ENCODE peak calls at places on chromosomes 3 and 15, in four cellular contexts. One of them, this sample, is unnamed.

GRCh38 chr3:14441240-14441919 is 39.0 kb downstream of the SLC6A6 start:
- DNase-seq in heart right ventricle: peak
- DNase-seq in GM12864: no peak
- DNase-seq in fibroblast of pulmonary artery: no peak
- DNase-seq in this sample: no peak

GRCh38 chr15:64213646-64214045 is 50.8 kb upstream of the PPIB start:
- DNase-seq in GM12864: no peak
- DNase-seq in fibroblast of pulmonary artery: no peak
- DNase-seq in heart right ventricle: no peak
- DNase-seq in this sample: no peak

GRCh38 chr3:127547761-127548605 is 42.5 kb downstream of the TPRA1 start:
- DNase-seq in fibroblast of pulmonary artery: peak
- DNase-seq in heart right ventricle: peak
- DNase-seq in GM12864: no peak
- DNase-seq in this sample: peak

GRCh38 chr3:142273501-142273900 is 48.1 kb upstream of the GK5 start:
- DNase-seq in GM12864: no peak
- DNase-seq in fibroblast of pulmonary artery: no peak
- DNase-seq in heart right ventricle: no peak
- DNase-seq in this sample: no peak

GRCh38 chr3:21484323-21485154 is 266.5 kb downstream of the ZNF385D start:
- DNase-seq in heart right ventricle: peak
- DNase-seq in fibroblast of pulmonary artery: peak
- DNase-seq in GM12864: peak
- DNase-seq in this sample: peak

GRCh38 chr3:179069762-179070390 is 1.7 kb downstream of the ZMAT3 start:
- DNase-seq in GM12864: no peak
- DNase-seq in heart right ventricle: no peak
- DNase-seq in fibroblast of pulmonary artery: peak
- DNase-seq in this sample: peak

GRCh38 chr15:78194568-78194925 is 39.8 kb downstream of the ACSBG1 start:
- DNase-seq in GM12864: no peak
- DNase-seq in heart right ventricle: no peak
- DNase-seq in fibroblast of pulmonary artery: no peak
- DNase-seq in this sample: no peak

GRCh38 chr3:16898595-16899395 is 14.0 kb downstream of the PLCL2 start:
- DNase-seq in fibroblast of pulmonary artery: no peak
- DNase-seq in GM12864: no peak
- DNase-seq in heart right ventricle: no peak
- DNase-seq in this sample: no peak

GRCh38 chr3:114775395-114775794 is 371.7 kb downstream of the ZBTB20 start:
- DNase-seq in fibroblast of pulmonary artery: peak
- DNase-seq in heart right ventricle: no peak
- DNase-seq in GM12864: no peak
- DNase-seq in this sample: no peak

GRCh38 chr3:122577409-122578028 is at the start of gene PARP15:
- DNase-seq in heart right ventricle: peak
- DNase-seq in GM12864: no peak
- DNase-seq in fibroblast of pulmonary artery: no peak
- DNase-seq in this sample: no peak

GRCh38 chr3:128496602-128497304 is 3.8 kb upstream of the GATA2 start:
- DNase-seq in GM12864: no peak
- DNase-seq in fibroblast of pulmonary artery: no peak
- DNase-seq in heart right ventricle: no peak
- DNase-seq in this sample: no peak

GRCh38 chr15:61794881-61795280 is 265.4 kb downstream of the VPS13C start:
- DNase-seq in heart right ventricle: no peak
- DNase-seq in GM12864: no peak
- DNase-seq in fibroblast of pulmonary artery: no peak
- DNase-seq in this sample: no peak

GRCh38 chr15:22262613-22263020 is 182.3 kb downstream of the OR4M2 start:
- DNase-seq in GM12864: no peak
- DNase-seq in heart right ventricle: no peak
- DNase-seq in fibroblast of pulmonary artery: no peak
- DNase-seq in this sample: no peak

GRCh38 chr15:43105077-43105769 is 615 bp downstream of the UBR1 start:
- DNase-seq in fibroblast of pulmonary artery: peak
- DNase-seq in heart right ventricle: peak
- DNase-seq in GM12864: no peak
- DNase-seq in this sample: peak

GRCh38 chr3:128585189-128585588 is 65.4 kb downstream of the RPN1 start:
- DNase-seq in heart right ventricle: no peak
- DNase-seq in fibroblast of pulmonary artery: no peak
- DNase-seq in GM12864: no peak
- DNase-seq in this sample: no peak

GRCh38 chr15:84762840-84763572 is 14.6 kb downstream of the ZNF592 start:
- DNase-seq in GM12864: no peak
- DNase-seq in heart right ventricle: no peak
- DNase-seq in fibroblast of pulmonary artery: no peak
- DNase-seq in this sample: no peak

GRCh38 chr3:168951884-168952283 is 711.6 kb downstream of the MECOM start:
- DNase-seq in GM12864: no peak
- DNase-seq in fibroblast of pulmonary artery: no peak
- DNase-seq in heart right ventricle: no peak
- DNase-seq in this sample: no peak

GRCh38 chr3:142235690-142236089 is 10.3 kb upstream of the GK5 start:
- DNase-seq in GM12864: no peak
- DNase-seq in heart right ventricle: no peak
- DNase-seq in fibroblast of pulmonary artery: no peak
- DNase-seq in this sample: no peak

GRCh38 chr3:133106169-133106568 is 68.0 kb downstream of the TMEM108 start:
- DNase-seq in heart right ventricle: no peak
- DNase-seq in fibroblast of pulmonary artery: no peak
- DNase-seq in GM12864: no peak
- DNase-seq in this sample: no peak

GRCh38 chr15:70753101-70753829 is 10.1 kb downstream of the UACA start:
- DNase-seq in heart right ventricle: no peak
- DNase-seq in GM12864: no peak
- DNase-seq in fibroblast of pulmonary artery: no peak
- DNase-seq in this sample: no peak

GRCh38 chr15:67834593-67835348 is 5.1 kb downstream of the RNU6-1 start:
- DNase-seq in heart right ventricle: no peak
- DNase-seq in fibroblast of pulmonary artery: no peak
- DNase-seq in GM12864: no peak
- DNase-seq in this sample: no peak

GRCh38 chr3:158792709-158793108 is 9.1 kb upstream of the MFSD1 start:
- DNase-seq in fibroblast of pulmonary artery: peak
- DNase-seq in GM12864: no peak
- DNase-seq in heart right ventricle: no peak
- DNase-seq in this sample: peak

GRCh38 chr3:183192650-183193300 is 30.2 kb upstream of the LAMP3 start:
- DNase-seq in heart right ventricle: no peak
- DNase-seq in fibroblast of pulmonary artery: no peak
- DNase-seq in GM12864: no peak
- DNase-seq in this sample: no peak

GRCh38 chr3:79187441-79187840 is 580.4 kb downstream of the ROBO1 start:
- DNase-seq in fibroblast of pulmonary artery: no peak
- DNase-seq in heart right ventricle: no peak
- DNase-seq in GM12864: no peak
- DNase-seq in this sample: no peak

GRCh38 chr3:122919291-122919610 is 108.3 kb downstream of the SEMA5B start:
- DNase-seq in GM12864: no peak
- DNase-seq in fibroblast of pulmonary artery: no peak
- DNase-seq in heart right ventricle: no peak
- DNase-seq in this sample: no peak

GRCh38 chr3:159158213-159158612 is 356.4 kb downstream of the MFSD1 start:
- DNase-seq in GM12864: no peak
- DNase-seq in heart right ventricle: no peak
- DNase-seq in fibroblast of pulmonary artery: peak
- DNase-seq in this sample: no peak

GRCh38 chr3:132399054-132399929 is 18.0 kb upstream of the DNAJC13 start:
- DNase-seq in fibroblast of pulmonary artery: peak
- DNase-seq in GM12864: no peak
- DNase-seq in heart right ventricle: peak
- DNase-seq in this sample: peak

GRCh38 chr3:188076176-188076575 is 77.8 kb upstream of the LPP start:
- DNase-seq in fibroblast of pulmonary artery: no peak
- DNase-seq in GM12864: no peak
- DNase-seq in heart right ventricle: no peak
- DNase-seq in this sample: no peak

GRCh38 chr3:142211034-142211433 is 14.4 kb downstream of the GK5 start:
- DNase-seq in GM12864: no peak
- DNase-seq in fibroblast of pulmonary artery: peak
- DNase-seq in heart right ventricle: no peak
- DNase-seq in this sample: no peak

GRCh38 chr3:126931806-126932187 is 51.1 kb upstream of the PLXNA1 start:
- DNase-seq in GM12864: no peak
- DNase-seq in fibroblast of pulmonary artery: no peak
- DNase-seq in heart right ventricle: no peak
- DNase-seq in this sample: no peak

GRCh38 chr15:85388506-85388905 is 8.1 kb downstream of the AKAP13 start:
- DNase-seq in heart right ventricle: no peak
- DNase-seq in GM12864: no peak
- DNase-seq in fibroblast of pulmonary artery: no peak
- DNase-seq in this sample: no peak